ENCODE peak calls at places on chromosomes 2 and 18, in seven cellular contexts. Z is NB4; D is pancreas; S is stomach; E is upper lobe of right lung; Y is neuronal stem cell; W is CD8-positive, alpha-beta T cell. T is an unnamed sample.

GRCh38 chr2:37370666-37371065 is 26.2 kb downstream of the QPCT start:
- DNase-seq in Y (no peak), E (no peak), D (no peak), Z (no peak), W (no peak), S (no peak), T (no peak)

GRCh38 chr18:67771271-67771670 is 254.8 kb upstream of the DSEL start:
- DNase-seq in D (no peak), Y (no peak), S (no peak), E (no peak), Z (no peak), W (no peak), T (no peak)

GRCh38 chr2:74447230-74447999 is 5.7 kb upstream of the RTKN start:
- DNase-seq in S (no peak), Y (no peak), D (no peak), W (no peak), Z (no peak), E (no peak), T (no peak)

GRCh38 chr2:143473206-143473605 is 344.0 kb downstream of the ARHGAP15 start:
- DNase-seq in Z (no peak), E (no peak), S (no peak), D (no peak), Y (no peak), W (no peak), T (no peak)

GRCh38 chr2:40874380-40874779 is 422.5 kb upstream of the SLC8A1 start:
- DNase-seq in W (no peak), E (no peak), D (no peak), S (no peak), Y (no peak), Z (no peak), T (no peak)

GRCh38 chr2:9739508-9739907 is 103.8 kb upstream of the TAF1B start:
- DNase-seq in Y (no peak), Z (no peak), E (peak; percentile 77), S (peak; percentile 45), D (no peak), W (peak; percentile 62), T (no peak)

GRCh38 chr2:30223413-30223874 is 7.9 kb upstream of the LBH start:
- DNase-seq in Z (no peak), E (no peak), S (no peak), Y (no peak), D (no peak), W (no peak), T (no peak)

GRCh38 chr18:61917870-61918269 is 25.1 kb upstream of the RNF152 start:
- DNase-seq in D (no peak), Z (no peak), Y (no peak), W (no peak), E (no peak), S (no peak), T (no peak)

GRCh38 chr2:176246324-176246723 is 22.9 kb upstream of the MTX2 start:
- DNase-seq in Z (no peak), E (no peak), W (no peak), D (no peak), Y (no peak), S (no peak), T (no peak)

GRCh38 chr2:204655101-204655500 is 109.8 kb downstream of the PARD3B start:
- DNase-seq in E (no peak), Z (no peak), W (no peak), Y (no peak), S (no peak), D (no peak), T (no peak)

GRCh38 chr2:155689791-155690190 is 642.7 kb downstream of the NR4A2 start:
- DNase-seq in Z (no peak), Y (no peak), E (no peak), D (no peak), S (no peak), W (no peak), T (no peak)

GRCh38 chr2:201930831-201931230 is 102.8 kb upstream of the FZD7 start:
- DNase-seq in W (no peak), D (no peak), E (no peak), Z (peak; percentile 28), S (no peak), Y (no peak), T (no peak)

GRCh38 chr18:49814147-49814499 is 790 bp upstream of the ACAA2 start:
- DNase-seq in Z (peak; percentile 65), E (peak; percentile 82), D (no peak), Y (peak; percentile 64), S (no peak), W (no peak), T (peak; percentile 75)

GRCh38 chr2:154608438-154608837 is 90.1 kb upstream of the KCNJ3 start:
- DNase-seq in D (no peak), Y (no peak), Z (no peak), W (no peak), E (no peak), S (no peak), T (no peak)

GRCh38 chr2:118854507-118855300 is 7.3 kb upstream of the EN1 start:
- DNase-seq in Z (no peak), Y (peak; percentile 18), W (no peak), E (no peak), D (no peak), S (no peak), T (no peak)

GRCh38 chr2:196836440-196836839 is 27.3 kb upstream of the C2orf66 start:
- DNase-seq in Y (no peak), E (no peak), W (no peak), D (no peak), Z (no peak), S (no peak), T (no peak)

GRCh38 chr2:240637116-240637900 is 12.0 kb downstream of the GPR35 start:
- DNase-seq in E (peak; percentile 54), Z (no peak), S (peak; percentile 13), D (peak; percentile 12), W (no peak), Y (no peak), T (peak; percentile 5)

GRCh38 chr2:12089496-12089895 is 343.1 kb downstream of the LPIN1 start:
- DNase-seq in Z (no peak), S (no peak), W (no peak), E (no peak), D (no peak), Y (no peak), T (no peak)

GRCh38 chr2:12090072-12090471 is 343.6 kb downstream of the LPIN1 start:
- DNase-seq in S (no peak), Y (no peak), W (no peak), Z (no peak), D (no peak), E (no peak), T (no peak)

GRCh38 chr2:12087671-12088380 is 341.4 kb downstream of the LPIN1 start:
- DNase-seq in Y (no peak), W (no peak), D (no peak), E (no peak), Z (peak; percentile 16), S (no peak), T (no peak)

GRCh38 chr2:12089001-12089400 is 342.6 kb downstream of the LPIN1 start:
- DNase-seq in D (no peak), E (no peak), S (no peak), Y (no peak), Z (no peak), W (no peak), T (no peak)

GRCh38 chr2:12087175-12087574 is 340.7 kb downstream of the LPIN1 start:
- DNase-seq in S (no peak), W (no peak), Z (no peak), D (no peak), Y (no peak), E (no peak), T (no peak)
- H3K4me3 ChIP-seq in S (no peak overlapping the region), W (no peak overlapping the region), Z (no peak overlapping the region), D (no peak overlapping the region), Y (no peak overlapping the region), E (no peak overlapping the region), T (no peak overlapping the region)

GRCh38 chr2:2256011-2256410 is 75.1 kb downstream of the MYT1L start:
- DNase-seq in D (no peak), W (no peak), Z (no peak), S (no peak), Y (no peak), E (peak; percentile 16), T (no peak)

GRCh38 chr2:2251255-2251654 is 79.8 kb downstream of the MYT1L start:
- DNase-seq in Z (no peak), E (peak; percentile 29), S (no peak), W (no peak), Y (no peak), D (no peak), T (no peak)

GRCh38 chr2:2253139-2254016 is 77.7 kb downstream of the MYT1L start:
- DNase-seq in S (no peak), Y (no peak), E (peak; percentile 42), D (no peak), Z (no peak), W (no peak), T (no peak)

GRCh38 chr2:2252179-2252578 is 78.9 kb downstream of the MYT1L start:
- DNase-seq in E (peak; percentile 3), D (no peak), Y (no peak), S (no peak), Z (no peak), W (no peak), T (no peak)

DNA sequence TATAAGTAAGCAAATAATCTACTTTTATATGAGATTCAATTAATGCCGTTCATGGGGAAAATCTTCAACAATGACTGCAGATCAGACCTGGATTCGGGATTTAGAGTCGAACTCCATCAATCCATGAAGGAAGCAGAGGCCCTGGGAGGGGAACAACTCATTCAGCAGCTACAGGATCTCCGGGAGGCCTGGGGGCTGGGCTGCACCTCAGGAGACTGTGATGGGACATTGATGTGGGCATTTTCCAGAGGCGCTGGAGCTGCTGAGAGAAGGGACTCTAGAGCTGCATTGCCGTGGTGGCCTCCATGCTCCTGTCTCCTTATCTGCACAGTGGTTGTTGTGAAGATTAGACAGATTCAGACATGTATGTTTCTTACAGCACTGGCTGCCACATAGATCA is 76.9 kb downstream of the MYT1L start:
- DNase-seq in Z (no peak), Y (no peak), D (no peak), E (peak; percentile 37), W (no peak), S (no peak), T (no peak)
- H3K4me3 ChIP-seq in Z (no peak overlapping the region), Y (peak overlapping the region; percentile 60), D (no peak overlapping the region), E (no peak overlapping the region), W (no peak overlapping the region), S (no peak overlapping the region), T (no peak overlapping the region)

GRCh38 chr2:218010838-218011616 is 8.2 kb upstream of the TNS1 start:
- DNase-seq in Y (no peak), Z (peak; percentile 55), S (no peak), D (no peak), W (no peak), E (no peak), T (no peak)
- H3K4me3 ChIP-seq in Y (no peak overlapping the region), Z (no peak overlapping the region), S (peak overlapping the region; percentile 54), D (peak overlapping the region; percentile 62), W (no peak overlapping the region), E (peak overlapping the region; percentile 49), T (peak overlapping the region; percentile 46)

GRCh38 chr2:120316528-120317179 is 29.3 kb upstream of the INHBB start:
- DNase-seq in W (no peak), S (no peak), Z (no peak), Y (no peak), E (peak; percentile 46), D (no peak), T (no peak)

GRCh38 chr2:120316071-120316470 is 29.9 kb upstream of the INHBB start:
- DNase-seq in W (no peak), E (peak; percentile 36), D (no peak), Y (no peak), S (no peak), Z (no peak), T (no peak)

GRCh38 chr2:120318626-120319025 is 27.3 kb upstream of the INHBB start:
- DNase-seq in W (no peak), Z (no peak), D (no peak), E (no peak), Y (no peak), S (no peak), T (no peak)

GRCh38 chr2:120317916-120318315 is 28.0 kb upstream of the INHBB start:
- DNase-seq in S (no peak), W (no peak), D (no peak), Z (no peak), E (peak; percentile 20), Y (no peak), T (no peak)

GRCh38 chr2:120317180-120317533 is 28.8 kb upstream of the INHBB start:
- DNase-seq in D (no peak), E (peak; percentile 27), S (no peak), Y (no peak), W (no peak), Z (no peak), T (no peak)
- H3K4me3 ChIP-seq in D (no peak overlapping the region), E (no peak overlapping the region), S (no peak overlapping the region), Y (no peak overlapping the region), W (no peak overlapping the region), Z (no peak overlapping the region), T (no peak overlapping the region)